ENCODE peak calls at places on chromosomes 1 and 21, in five cellular contexts. P is BE2C, H is pancreas, Q is tibial nerve, V is mucosa of descending colon. N is an unnamed sample.

GRCh38 chr21:19781881-19782652 is 1216.1 kb upstream of the NCAM2 start:
- DNase-seq in P (no peak), H (no peak), Q (no peak), V (no peak), N (no peak)

GRCh38 chr1:53544731-53545515 is 85.7 kb downstream of the DMRTB1 start:
- DNase-seq in Q (no peak), V (peak; percentile 10), H (no peak), P (peak; percentile 0), N (peak; percentile 35)

GRCh38 chr1:237071641-237072420 is 29.8 kb downstream of the RYR2 start:
- DNase-seq in Q (no peak), H (no peak), V (no peak), P (no peak), N (no peak)

GRCh38 chr1:77841574-77841973 is 46.9 kb upstream of the NEXN start:
- DNase-seq in Q (no peak), H (no peak), P (no peak), V (no peak), N (no peak)

GRCh38 chr1:17239420-17239819 is 9.5 kb upstream of the PADI3 start:
- DNase-seq in P (peak; percentile 56), H (peak; percentile 30), Q (peak; percentile 18), V (peak; percentile 49), N (no peak)

GRCh38 chr21:32137266-32137665 is 141.6 kb downstream of the MIS18A start:
- DNase-seq in V (no peak), Q (no peak), H (no peak), P (no peak), N (no peak)

GRCh38 chr1:31548518-31548898 is 27.8 kb upstream of the TINAGL1 start:
- DNase-seq in Q (no peak), V (peak; percentile 58), H (no peak), P (no peak), N (peak; percentile 58)

GRCh38 chr1:200179126-200179780 is 151.7 kb downstream of the NR5A2 start:
- DNase-seq in H (no peak), V (no peak), P (no peak), Q (no peak), N (no peak)

GRCh38 chr1:27668121-27668807 is 3.7 kb downstream of the IFI6 start:
- DNase-seq in V (no peak), Q (no peak), P (no peak), H (no peak), N (no peak)

GRCh38 chr1:15939181-15940109 is 36.5 kb downstream of the ZBTB17 start:
- DNase-seq in H (peak; percentile 63), V (peak; percentile 64), P (peak; percentile 62), Q (no peak), N (peak; percentile 67)

GRCh38 chr1:10280442-10281350 is 70.3 kb downstream of the KIF1B start:
- DNase-seq in Q (no peak), P (no peak), V (no peak), H (no peak), N (no peak)

GRCh38 chr21:29938968-29939858 is 583 bp downstream of the GRIK1 start:
- DNase-seq in Q (no peak), H (no peak), V (no peak), P (no peak), N (no peak)

GRCh38 chr1:234979316-234980223 is 149.1 kb downstream of the TOMM20 start:
- DNase-seq in V (peak; percentile 59), H (no peak), P (no peak), Q (no peak), N (no peak)

GRCh38 chr1:171403396-171403795 is 81.9 kb upstream of the PRRC2C start:
- DNase-seq in V (no peak), H (no peak), Q (no peak), P (no peak), N (no peak)

GRCh38 chr21:25080161-25080560 is 527.1 kb downstream of the MRPL39 start:
- DNase-seq in V (no peak), H (no peak), P (no peak), Q (no peak), N (no peak)

GRCh38 chr1:145926706-145927072 is 595 bp downstream of the RBM8A start:
- DNase-seq in H (no peak), P (no peak), Q (no peak), V (no peak), N (no peak)

GRCh38 chr1:221263831-221264767 is 384.9 kb downstream of the HLX start:
- DNase-seq in V (no peak), Q (peak; percentile 94), H (peak; percentile 30), P (peak; percentile 82), N (no peak)

GRCh38 chr1:46341222-46342083 is 846 bp downstream of the NSUN4 start:
- DNase-seq in Q (no peak), P (no peak), V (peak; percentile 37), H (no peak), N (peak; percentile 56)

GRCh38 chr1:204102029-204102611 is 29.2 kb downstream of the SOX13 start:
- DNase-seq in H (no peak), Q (no peak), P (no peak), V (no peak), N (no peak)

GRCh38 chr21:20388400-20388799 is 609.8 kb upstream of the NCAM2 start:
- DNase-seq in V (no peak), H (no peak), P (peak; percentile 8), Q (no peak), N (no peak)

GRCh38 chr1:207959141-207959825 is 48.4 kb upstream of the CD34 start:
- DNase-seq in Q (peak; percentile 65), H (peak; percentile 47), P (no peak), V (peak; percentile 68), N (peak; percentile 70)

GRCh38 chr1:81710858-81711257 is 89.9 kb upstream of the ADGRL2 start:
- DNase-seq in Q (no peak), V (no peak), P (no peak), H (no peak), N (no peak)

GRCh38 chr21:30425826-30426225 is at the start of gene KRTAP13-3:
- DNase-seq in H (no peak), P (no peak), V (no peak), Q (no peak), N (no peak)

GRCh38 chr21:32308696-32309095 is 10.0 kb downstream of the MRAP start:
- DNase-seq in V (no peak), Q (no peak), H (no peak), P (no peak), N (no peak)

GRCh38 chr1:33692216-33693188 is 171.4 kb upstream of the HMGB4 start:
- DNase-seq in H (no peak), P (no peak), Q (no peak), V (no peak), N (no peak)

GRCh38 chr1:214717323-214717722 is 114.3 kb downstream of the CENPF start:
- DNase-seq in H (no peak), V (no peak), P (no peak), Q (no peak), N (no peak)

GRCh38 chr1:99279525-99279924 is 15.2 kb downstream of the PLPPR4 start:
- DNase-seq in H (no peak), Q (no peak), P (peak; percentile 89), V (no peak), N (no peak)

GRCh38 chr21:43359081-43359822 is 67.7 kb downstream of the SIK1 start:
- DNase-seq in H (no peak), V (no peak), P (no peak), Q (no peak), N (peak; percentile 14)

GRCh38 chr1:116824631-116825399 is 70.6 kb downstream of the CD2 start:
- DNase-seq in Q (no peak), V (no peak), P (peak; percentile 26), H (peak; percentile 31), N (no peak)

GRCh38 chr1:174999926-175000696 is at the start of gene CACYBP:
- DNase-seq in V (no peak), Q (peak; percentile 34), H (peak; percentile 66), P (no peak), N (peak; percentile 61)

GRCh38 chr1:54335396-54336056 is 70.7 kb downstream of the SSBP3 start:
- DNase-seq in Q (peak; percentile 73), V (no peak), P (no peak), H (no peak), N (peak; percentile 54)

GRCh38 chr1:210144736-210145135 is 87.9 kb upstream of the SERTAD4 start:
- DNase-seq in Q (no peak), H (no peak), P (no peak), V (no peak), N (no peak)

GRCh38 chr1:108482708-108483107 is 32.6 kb downstream of the NBPF6 start:
- DNase-seq in H (no peak), Q (no peak), V (no peak), P (no peak), N (no peak)

GRCh38 chr1:17581389-17582123 is 42.1 kb downstream of the ARHGEF10L start:
- DNase-seq in H (no peak), V (peak; percentile 64), P (no peak), Q (no peak), N (peak; percentile 79)

GRCh38 chr1:47837046-47837830 is 159.9 kb downstream of the TRABD2B start:
- DNase-seq in H (no peak), P (no peak), V (peak; percentile 37), Q (no peak), N (no peak)
- H3K36me3 ChIP-seq in H (no peaks in the 10 kb centered on the region), P (no peaks in the 10 kb centered on the region), V (no peaks in the 10 kb centered on the region), Q (no peaks in the 10 kb centered on the region), N (no peaks in the 10 kb centered on the region)

DNA sequence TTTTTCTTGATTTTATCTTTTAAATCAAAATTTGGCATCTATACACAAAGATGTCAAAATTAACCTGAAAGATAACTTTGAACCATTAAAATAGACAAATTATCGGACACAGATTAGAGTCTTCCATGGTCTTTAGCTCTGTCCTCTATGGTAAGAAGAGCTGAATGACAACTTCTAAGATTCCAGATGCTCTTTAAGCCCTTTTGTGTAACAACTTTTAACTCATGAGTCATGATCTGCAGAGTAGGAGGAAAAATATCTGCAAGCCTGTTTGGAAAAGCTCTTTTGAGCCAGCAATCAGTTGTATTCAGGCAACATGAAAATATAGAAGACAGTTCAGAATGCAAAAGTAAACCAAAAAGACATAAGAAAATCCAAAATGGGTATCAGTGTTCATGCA is 37.8 kb downstream of the TTC13 start:
- DNase-seq in Q (no peak), V (no peak), H (no peak), P (no peak), N (no peak)
- H3K36me3 ChIP-seq in Q (no peaks in the 10 kb centered on the region), V (no peaks in the 10 kb centered on the region), H (no peaks in the 10 kb centered on the region), P (no peaks in the 10 kb centered on the region), N (no peaks in the 10 kb centered on the region)

DNA sequence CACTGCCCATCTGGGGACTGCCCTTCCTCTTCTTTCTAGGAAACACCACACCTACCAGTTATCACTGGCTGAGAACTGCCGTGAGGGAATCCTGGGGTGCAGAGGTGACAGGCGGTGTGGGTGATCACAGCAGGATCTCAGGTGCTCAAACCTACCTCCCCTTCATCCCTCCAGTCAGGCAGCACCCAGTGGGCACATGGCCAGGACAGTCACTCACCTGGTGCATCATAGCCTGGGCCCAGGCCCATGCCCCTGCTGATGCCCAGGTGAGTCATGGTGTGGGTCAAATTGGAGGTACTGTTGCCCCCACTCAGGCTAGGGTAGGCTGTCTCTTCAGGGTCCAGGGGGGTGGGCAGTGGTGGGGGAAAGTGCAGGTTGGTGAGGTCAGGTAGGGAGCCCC is 5.3 kb upstream of the DENND4B start:
- DNase-seq in Q (no peak), H (no peak), P (no peak), V (no peak), N (no peak)
- H3K36me3 ChIP-seq in Q (peaks cover 3% of the 10 kb centered on the region), H (peaks cover 6% of the 10 kb centered on the region), P (peaks cover 13% of the 10 kb centered on the region), V (peaks cover 9% of the 10 kb centered on the region), N (no peaks in the 10 kb centered on the region)

DNA sequence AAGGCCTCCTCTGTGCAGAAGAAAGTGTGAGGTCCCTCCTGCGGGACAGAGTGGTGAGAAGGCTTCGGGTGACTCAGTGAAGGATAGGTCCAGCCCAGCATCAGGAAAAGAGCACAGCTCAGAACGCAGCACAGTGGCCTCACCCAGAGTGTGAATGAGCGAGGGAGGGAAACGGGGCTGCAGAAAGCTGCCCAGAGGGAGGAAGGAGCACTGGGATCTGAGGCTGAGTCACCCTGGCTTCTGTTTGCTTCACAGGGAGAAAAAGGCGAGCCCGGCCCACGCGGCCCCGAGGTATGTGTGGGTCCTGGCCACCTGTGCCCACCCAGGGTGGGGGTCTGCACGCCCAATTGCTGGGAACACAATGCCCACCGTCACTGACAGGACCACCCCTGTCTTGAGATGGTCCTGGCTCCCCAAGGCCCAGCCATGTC is 24.3 kb downstream of the COL6A2 start:
- DNase-seq in Q (no peak), P (no peak), H (peak; percentile 9), V (peak; percentile 6), N (no peak)
- H3K36me3 ChIP-seq in Q (no peaks in the 10 kb centered on the region), P (no peaks in the 10 kb centered on the region), H (no peaks in the 10 kb centered on the region), V (no peaks in the 10 kb centered on the region), N (no peaks in the 10 kb centered on the region)

N was measured in right lobe of liver.